ENCODE peak calls at places on chromosomes 13 and 19, in six cellular contexts. J is GM23248; K is SK-N-SH; Q is lung; S is brain microvascular endothelial cell; L is CD8-positive, alpha-beta T cell. E is an unnamed sample.

GRCh38 chr19:21474671-21475181 is 30.7 kb upstream of the ZNF429 start:
- DNase-seq in J (peak), K (peak), Q (peak), S (peak), L (peak), E (no peak)

GRCh38 chr19:39845621-39846175 is 481 bp downstream of the FBL start:
- DNase-seq in J (peak), K (peak), Q (no peak), S (no peak), L (no peak), E (peak)

GRCh38 chr19:3357731-3358391 is 8.5 kb upstream of the NFIC start:
- DNase-seq in J (peak), K (no peak), Q (no peak), S (no peak), L (no peak), E (no peak)

GRCh38 chr13:109200556-109200955 is 571.1 kb downstream of the MYO16 start:
- DNase-seq in J (peak), K (no peak), Q (no peak), S (no peak), L (no peak), E (no peak)

GRCh38 chr13:50527612-50528509 is 315.6 kb downstream of the DLEU7 start:
- DNase-seq in J (peak), K (no peak), Q (no peak), S (no peak), L (no peak), E (no peak)

GRCh38 chr13:102286326-102286725 is 115.5 kb downstream of the FGF14 start:
- DNase-seq in J (peak), K (no peak), Q (no peak), S (peak), L (no peak), E (no peak)

GRCh38 chr13:86581711-86582110 is 782.5 kb upstream of the SLITRK6 start:
- DNase-seq in J (peak), K (no peak), Q (no peak), S (no peak), L (no peak), E (no peak)

GRCh38 chr19:27764186-27764804 is 1448.7 kb downstream of the UQCRFS1 start:
- DNase-seq in J (no peak), K (no peak), Q (no peak), S (no peak), L (no peak), E (no peak)

GRCh38 chr13:50616101-50616500 is 227.4 kb downstream of the DLEU7 start:
- DNase-seq in J (peak), K (no peak), Q (no peak), S (peak), L (no peak), E (no peak)

GRCh38 chr19:18392417-18392816 is 5.0 kb downstream of the LRRC25 start:
- DNase-seq in J (no peak), K (no peak), Q (peak), S (no peak), L (no peak), E (no peak)

GRCh38 chr13:28505543-28506135 is 10.7 kb upstream of the FLT1 start:
- DNase-seq in J (no peak), K (no peak), Q (no peak), S (no peak), L (no peak), E (no peak)

GRCh38 chr13:99270503-99270902 is 12.3 kb upstream of the GPR18 start:
- DNase-seq in J (no peak), K (no peak), Q (no peak), S (no peak), L (no peak), E (no peak)

GRCh38 chr13:28856284-28856683 is 36.1 kb downstream of the MTUS2 start:
- DNase-seq in J (no peak), K (no peak), Q (no peak), S (no peak), L (no peak), E (peak)

GRCh38 chr13:34779171-34779570 is 162.9 kb upstream of the NBEA start:
- DNase-seq in J (no peak), K (no peak), Q (no peak), S (no peak), L (no peak), E (no peak)

GRCh38 chr13:49020940-49021548 is 45.3 kb downstream of the FNDC3A start:
- DNase-seq in J (peak), K (no peak), Q (no peak), S (no peak), L (no peak), E (no peak)

GRCh38 chr13:54210397-54211050 is 1181.9 kb downstream of the OLFM4 start:
- DNase-seq in J (no peak), K (no peak), Q (no peak), S (no peak), L (no peak), E (no peak)

GRCh38 chr19:46766569-46767317 is 20.5 kb upstream of the STRN4 start:
- DNase-seq in J (peak), K (peak), Q (no peak), S (no peak), L (no peak), E (peak)

GRCh38 chr13:26254583-26255102 is 714 bp downstream of the CDK8 start:
- DNase-seq in J (peak), K (peak), Q (peak), S (peak), L (peak), E (peak)

GRCh38 chr19:47682939-47683338 is 30.3 kb upstream of the EHD2 start:
- DNase-seq in J (peak), K (no peak), Q (no peak), S (no peak), L (no peak), E (no peak)

GRCh38 chr13:53854321-53854720 is 825.7 kb downstream of the OLFM4 start:
- DNase-seq in J (no peak), K (no peak), Q (no peak), S (no peak), L (no peak), E (no peak)

DNA sequence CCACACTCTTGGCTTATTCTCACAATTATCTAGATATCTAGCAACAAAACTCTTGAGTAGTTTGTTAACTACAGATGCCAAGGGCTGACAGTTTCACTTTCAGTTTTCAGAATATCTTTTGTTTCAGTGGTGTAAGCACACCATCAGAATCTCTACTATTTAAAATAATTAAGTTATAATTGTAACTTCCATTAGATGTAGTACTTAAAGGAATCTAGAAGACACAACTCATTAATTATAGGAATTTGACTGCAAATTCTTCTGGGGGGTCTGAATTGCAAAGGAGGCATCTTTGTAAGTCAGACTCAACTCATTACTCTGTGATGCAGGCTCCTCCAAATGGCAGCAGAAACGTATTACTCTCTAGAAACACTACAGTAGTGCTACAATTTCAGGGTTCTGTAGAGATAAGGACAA is 44.9 kb upstream of the USPL1 start:
- DNase-seq in J (peak), K (peak), Q (no peak), S (peak), L (no peak), E (no peak)
- H3K4me3 ChIP-seq in J (peak), K (peak), Q (no peak), S (peak), L (peak), E (peak)

DNA sequence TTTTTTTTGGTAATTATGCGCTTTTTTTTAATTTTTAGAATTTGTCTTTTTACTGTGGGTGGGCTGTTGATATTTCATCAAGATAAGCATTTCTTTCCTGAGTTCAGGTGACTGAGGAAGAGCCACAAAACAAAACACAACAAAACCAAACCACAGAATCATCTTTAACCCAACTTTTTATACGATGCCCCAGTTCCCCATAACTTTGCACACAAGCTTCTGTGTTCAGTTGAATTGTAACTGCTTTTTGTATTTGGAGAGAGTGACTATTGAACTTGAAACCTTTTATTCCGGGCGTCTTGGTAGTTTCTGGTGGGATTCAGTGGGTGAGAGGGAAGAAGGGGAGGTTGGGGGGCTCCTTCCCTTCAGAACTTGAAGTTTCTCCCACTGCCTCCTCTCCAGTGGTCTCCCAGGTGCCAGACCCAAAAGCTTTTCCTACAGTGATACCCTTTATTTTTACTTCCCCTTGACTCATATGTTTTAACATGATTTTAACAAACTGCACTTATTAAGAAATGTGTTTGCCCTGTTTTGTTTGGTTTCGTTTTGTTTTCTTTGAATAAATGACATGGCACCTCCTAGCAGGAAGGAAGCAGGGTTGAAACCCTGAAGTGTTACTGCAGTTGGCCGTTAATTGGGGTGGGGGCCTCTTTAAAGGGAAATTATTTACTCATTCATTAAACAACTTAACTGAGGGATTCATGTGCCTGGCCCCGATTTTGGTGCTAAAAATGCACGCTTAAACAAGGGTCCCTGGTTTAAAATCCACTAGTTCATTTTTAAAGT is 2.7 kb upstream of the CCDC97 start:
- DNase-seq in J (no peak), K (no peak), Q (no peak), S (no peak), L (no peak), E (no peak)
- H3K4me3 ChIP-seq in J (no peak), K (no peak), Q (no peak), S (no peak), L (peak), E (no peak)

GRCh38 chr19:29705706-29706105 is 9.4 kb downstream of the C19orf12 start:
- DNase-seq in J (no peak), K (no peak), Q (no peak), S (no peak), L (no peak), E (no peak)

GRCh38 chr19:29706635-29707034 is 8.4 kb downstream of the C19orf12 start:
- DNase-seq in J (no peak), K (no peak), Q (no peak), S (no peak), L (no peak), E (no peak)

GRCh38 chr19:29702161-29702957 is 12.7 kb downstream of the C19orf12 start:
- DNase-seq in J (no peak), K (no peak), Q (no peak), S (no peak), L (no peak), E (no peak)

GRCh38 chr19:29702958-29703320 is 12.1 kb downstream of the C19orf12 start:
- DNase-seq in J (no peak), K (no peak), Q (no peak), S (no peak), L (no peak), E (no peak)

DNA sequence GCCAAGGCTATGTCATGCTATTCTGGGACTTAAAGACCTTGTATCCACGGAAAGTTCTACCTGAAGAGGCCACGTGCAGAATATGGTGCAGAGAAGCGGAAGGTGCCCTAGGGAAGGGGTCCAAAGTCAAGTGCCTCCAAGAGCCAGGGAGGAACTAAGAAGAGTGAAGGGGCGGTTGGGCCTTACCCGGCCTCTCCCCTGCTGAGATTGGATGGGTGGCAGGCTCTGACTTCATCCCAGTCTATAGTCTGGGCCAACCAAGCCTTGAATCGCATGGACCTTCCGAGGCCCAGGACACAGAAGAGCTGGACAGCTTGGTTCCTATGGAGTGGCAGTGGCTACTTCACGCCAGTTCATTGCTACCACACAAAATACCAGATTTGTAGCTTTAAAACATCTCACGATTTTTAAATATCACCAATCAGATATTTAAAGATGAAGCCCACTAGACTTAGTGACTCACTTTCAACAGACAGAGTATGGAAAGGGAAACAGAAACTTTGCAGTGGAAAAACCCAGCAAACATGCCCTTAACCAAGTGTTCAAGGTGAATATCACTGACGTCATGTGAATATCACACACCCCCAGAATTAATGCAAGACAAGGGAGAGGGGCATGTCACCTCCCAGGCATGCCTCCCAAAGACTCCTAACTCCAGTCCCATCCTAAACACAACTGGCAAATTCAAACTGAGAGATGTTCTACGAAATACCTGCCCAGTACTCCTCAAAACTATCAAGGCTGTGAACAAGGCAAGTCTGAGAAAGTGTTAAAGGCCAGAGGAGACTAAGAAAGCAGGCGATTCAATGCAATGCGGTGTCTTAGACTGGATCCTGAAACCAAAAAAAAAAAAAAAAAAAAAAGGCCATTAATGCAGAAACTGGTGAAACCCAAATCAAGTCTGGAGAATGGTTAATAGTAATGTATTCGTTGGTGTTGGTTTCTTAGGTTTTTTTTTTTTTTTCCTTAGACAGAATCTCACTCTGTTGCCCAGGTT is 10.2 kb downstream of the C19orf12 start:
- DNase-seq in J (no peak), K (no peak), Q (no peak), S (no peak), L (no peak), E (no peak)
- H3K4me3 ChIP-seq in J (no peak), K (no peak), Q (no peak), S (no peak), L (no peak), E (no peak)

GRCh38 chr13:33236021-33236420 is 49.5 kb downstream of the STARD13 start:
- DNase-seq in J (peak), K (no peak), Q (no peak), S (peak), L (no peak), E (no peak)
- H3K4me3 ChIP-seq in J (peak), K (no peak), Q (no peak), S (no peak), L (no peak), E (no peak)

DNA sequence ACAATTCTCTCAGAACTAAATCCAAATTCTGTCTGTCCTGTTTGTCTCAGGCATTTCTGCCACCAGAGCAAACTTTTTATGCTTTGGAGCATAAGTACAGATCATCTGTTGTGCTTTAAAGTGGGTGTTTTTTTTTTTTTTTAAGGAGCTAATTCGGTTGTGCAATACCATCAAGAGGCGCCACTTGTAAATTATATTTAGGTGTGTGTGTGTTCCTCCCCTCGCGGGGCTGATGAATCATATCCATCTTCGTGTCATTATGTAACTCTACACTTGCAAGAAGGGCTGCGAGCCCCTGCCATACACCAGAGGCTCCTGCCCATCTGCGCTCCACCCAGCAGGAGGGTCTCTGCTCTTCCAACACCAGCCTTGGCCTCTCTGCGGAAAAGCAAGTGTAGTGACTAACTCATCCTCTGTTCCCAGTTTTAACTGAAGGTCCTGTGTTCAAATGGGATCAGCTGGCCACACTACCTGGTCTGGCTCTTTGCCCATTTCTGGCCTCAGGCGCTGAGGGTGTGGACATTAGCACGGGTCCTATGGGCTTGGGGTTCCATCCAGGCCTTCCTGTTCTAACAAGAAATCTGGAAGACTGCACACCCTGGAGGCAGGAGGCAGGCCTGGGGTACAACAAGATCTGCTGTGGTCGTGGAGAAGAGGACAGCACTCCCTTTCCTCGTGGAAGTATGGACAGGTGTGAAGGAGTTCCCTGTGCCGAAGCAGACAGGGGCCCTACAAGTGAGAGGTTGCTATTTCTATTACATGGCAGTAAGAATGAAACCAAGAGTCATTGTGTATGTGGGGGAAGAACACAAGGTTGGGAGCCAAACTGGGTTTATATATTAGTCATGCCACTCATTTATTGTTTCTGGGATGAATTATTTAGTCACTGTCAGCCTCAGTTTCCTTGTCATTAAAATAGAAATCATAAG is 96.1 kb upstream of the MBNL2 start:
- DNase-seq in J (peak), K (no peak), Q (peak), S (no peak), L (no peak), E (peak)
- H3K4me3 ChIP-seq in J (peak), K (no peak), Q (no peak), S (no peak), L (no peak), E (no peak)